ENCODE peak calls at places on chromosome 18, in four cellular contexts. G is putamen, U is endothelial cell, I is AG10803. B is an unnamed sample.

GRCh38 chr18:74936343-74936742 is 272.6 kb downstream of the PTGR3 start:
- DNase-seq in G (no peak), U (no peak), I (no peak), B (no peak)

GRCh38 chr18:9322730-9323129 is 11.8 kb upstream of the TWSG1 start:
- DNase-seq in G (no peak), U (no peak), I (no peak), B (no peak)

GRCh38 chr18:63409301-63409700 is 13.0 kb downstream of the VPS4B start:
- DNase-seq in G (no peak), U (no peak), I (peak), B (no peak)

GRCh38 chr18:45738660-45739059 is 14.7 kb downstream of the SLC14A1 start:
- DNase-seq in G (no peak), U (no peak), I (no peak), B (no peak)

GRCh38 chr18:74775239-74775638 is 177.6 kb downstream of the ZNF407 start:
- DNase-seq in G (no peak), U (no peak), I (peak), B (no peak)

GRCh38 chr18:23718243-23718720 is 29.0 kb downstream of the LAMA3 start:
- DNase-seq in G (no peak), U (no peak), I (peak), B (no peak)

GRCh38 chr18:5759169-5759568 is 136.2 kb downstream of the TMEM200C start:
- DNase-seq in G (no peak), U (no peak), I (no peak), B (no peak)

GRCh38 chr18:5975111-5975622 is 79.8 kb upstream of the TMEM200C start:
- DNase-seq in G (no peak), U (no peak), I (peak), B (no peak)

GRCh38 chr18:56124186-56124585 is 514.2 kb downstream of the TXNL1 start:
- DNase-seq in G (no peak), U (no peak), I (peak), B (no peak)

GRCh38 chr18:47968006-47968676 is 37.7 kb upstream of the SMAD2 start:
- DNase-seq in G (no peak), U (no peak), I (peak), B (no peak)

GRCh38 chr18:23793985-23794867 is 105.0 kb downstream of the LAMA3 start:
- DNase-seq in G (peak), U (no peak), I (no peak), B (no peak)

GRCh38 chr18:6593142-6593889 is 136.2 kb upstream of the ARHGAP28 start:
- DNase-seq in G (no peak), U (no peak), I (peak), B (no peak)

GRCh38 chr18:77057043-77057442 is 75.5 kb downstream of the MBP start:
- DNase-seq in G (no peak), U (no peak), I (peak), B (no peak)

GRCh38 chr18:55998071-55998522 is 410.1 kb upstream of the TCF4 start:
- DNase-seq in G (peak), U (no peak), I (peak), B (no peak)